ENCODE peak calls at places on chromosomes 3 and 15, in six cellular contexts. D, U, V, S, F and L are unnamed samples.

GRCh38 chr15:60552224-60552623 is 73.3 kb upstream of the ICE2 start:
- DNase-seq in D (no peak), U (no peak), V (no peak), S (no peak), F (no peak), L (no peak)

GRCh38 chr15:57708047-57708446 is 1.5 kb downstream of the POLR2M start:
- DNase-seq in D (no peak), U (peak), V (no peak), S (no peak), F (no peak), L (peak)

GRCh38 chr15:48695088-48695834 is 49.8 kb upstream of the FBN1 start:
- DNase-seq in D (no peak), U (peak), V (no peak), S (no peak), F (no peak), L (peak)

GRCh38 chr3:98952404-98952803 is 50.9 kb upstream of the DCBLD2 start:
- DNase-seq in D (no peak), U (no peak), V (no peak), S (no peak), F (no peak), L (no peak)

GRCh38 chr15:99279290-99279689 is 28.0 kb downstream of the LRRC28 start:
- DNase-seq in D (no peak), U (no peak), V (no peak), S (no peak), F (peak), L (no peak)

GRCh38 chr15:93330862-93331544 is 242.0 kb upstream of the RGMA start:
- DNase-seq in D (no peak), U (no peak), V (no peak), S (no peak), F (no peak), L (no peak)

GRCh38 chr15:92123848-92124631 is 269.6 kb upstream of the ST8SIA2 start:
- DNase-seq in D (peak), U (no peak), V (no peak), S (no peak), F (no peak), L (no peak)

GRCh38 chr3:192005989-192006388 is 545.0 kb downstream of the PYDC2 start:
- DNase-seq in D (no peak), U (no peak), V (no peak), S (no peak), F (no peak), L (no peak)

GRCh38 chr3:94336076-94336741 is 273.3 kb downstream of the NSUN3 start:
- DNase-seq in D (peak), U (peak), V (no peak), S (no peak), F (no peak), L (peak)

GRCh38 chr3:124295358-124295757 is 303.4 kb upstream of the ROPN1 start:
- DNase-seq in D (no peak), U (peak), V (no peak), S (no peak), F (no peak), L (no peak)

GRCh38 chr15:90988249-90988648 is 6.1 kb downstream of the PRC1 start:
- DNase-seq in D (no peak), U (no peak), V (no peak), S (no peak), F (no peak), L (no peak)

GRCh38 chr3:12350151-12350813 is 61.4 kb downstream of the PPARG start:
- DNase-seq in D (no peak), U (peak), V (no peak), S (no peak), F (peak), L (peak)

GRCh38 chr3:188061133-188061532 is 92.8 kb upstream of the LPP start:
- DNase-seq in D (no peak), U (peak), V (peak), S (peak), F (peak), L (peak)

GRCh38 chr3:16186081-16186480 is 11.6 kb downstream of the GALNT15 start:
- DNase-seq in D (no peak), U (no peak), V (no peak), S (no peak), F (no peak), L (peak)

GRCh38 chr3:125141596-125142417 is 70.7 kb downstream of the SLC12A8 start:
- DNase-seq in D (peak), U (no peak), V (no peak), S (peak), F (peak), L (peak)

GRCh38 chr15:50798684-50799083 is 33.2 kb upstream of the SPPL2A start:
- DNase-seq in D (no peak), U (no peak), V (no peak), S (peak), F (no peak), L (no peak)

GRCh38 chr3:64267774-64268604 is 42.7 kb upstream of the PRICKLE2 start:
- DNase-seq in D (peak), U (peak), V (no peak), S (peak), F (no peak), L (peak)

GRCh38 chr3:79976466-79976865 is 208.7 kb upstream of the ROBO1 start:
- DNase-seq in D (no peak), U (peak), V (no peak), S (no peak), F (no peak), L (peak)

GRCh38 chr15:85557385-85557784 is 177.0 kb downstream of the AKAP13 start:
- DNase-seq in D (no peak), U (no peak), V (no peak), S (no peak), F (no peak), L (no peak)

GRCh38 chr15:27086146-27086545 is 115.2 kb downstream of the GABRG3 start:
- DNase-seq in D (no peak), U (no peak), V (no peak), S (no peak), F (no peak), L (no peak)

GRCh38 chr15:33067456-33067855 is 127.1 kb downstream of the FMN1 start:
- DNase-seq in D (no peak), U (peak), V (peak), S (no peak), F (no peak), L (peak)

GRCh38 chr3:171526146-171526545 is 65.9 kb upstream of the TNIK start:
- DNase-seq in D (no peak), U (peak), V (no peak), S (no peak), F (no peak), L (peak)

GRCh38 chr3:151283907-151284461 is 5.6 kb upstream of the P2RY14 start:
- DNase-seq in D (no peak), U (peak), V (no peak), S (no peak), F (no peak), L (peak)

GRCh38 chr15:51077565-51078153 is 17.0 kb downstream of the TNFAIP8L3 start:
- DNase-seq in D (peak), U (no peak), V (no peak), S (peak), F (no peak), L (peak)

GRCh38 chr3:192042116-192042515 is 581.2 kb downstream of the PYDC2 start:
- DNase-seq in D (no peak), U (no peak), V (no peak), S (no peak), F (no peak), L (no peak)

GRCh38 chr15:25695875-25696760 is 167.0 kb downstream of the ATP10A start:
- DNase-seq in D (no peak), U (no peak), V (no peak), S (peak), F (no peak), L (no peak)

GRCh38 chr3:32181801-32182200 is 56.7 kb upstream of the CMTM8 start:
- DNase-seq in D (no peak), U (no peak), V (no peak), S (no peak), F (no peak), L (no peak)

GRCh38 chr3:127984241-127984975 is 67.8 kb upstream of the SEC61A1 start:
- DNase-seq in D (no peak), U (peak), V (no peak), S (no peak), F (no peak), L (no peak)

GRCh38 chr3:63333815-63334214 is 55.7 kb downstream of the SYNPR start:
- DNase-seq in D (no peak), U (no peak), V (no peak), S (no peak), F (no peak), L (peak)

GRCh38 chr3:100709840-100710235 is 544 bp downstream of the TFG start:
- DNase-seq in D (peak), U (peak), V (no peak), S (peak), F (peak), L (peak)

GRCh38 chr3:156413293-156413912 is 141.5 kb downstream of the SSR3 start:
- DNase-seq in D (no peak), U (no peak), V (no peak), S (no peak), F (no peak), L (no peak)

GRCh38 chr3:71309342-71309741 is 274.2 kb downstream of the FOXP1 start:
- DNase-seq in D (no peak), U (peak), V (no peak), S (no peak), F (no peak), L (no peak)

GRCh38 chr15:71914092-71914491 is 103.7 kb downstream of the NR2E3 start:
- DNase-seq in D (no peak), U (no peak), V (no peak), S (no peak), F (no peak), L (no peak)

DNA sequence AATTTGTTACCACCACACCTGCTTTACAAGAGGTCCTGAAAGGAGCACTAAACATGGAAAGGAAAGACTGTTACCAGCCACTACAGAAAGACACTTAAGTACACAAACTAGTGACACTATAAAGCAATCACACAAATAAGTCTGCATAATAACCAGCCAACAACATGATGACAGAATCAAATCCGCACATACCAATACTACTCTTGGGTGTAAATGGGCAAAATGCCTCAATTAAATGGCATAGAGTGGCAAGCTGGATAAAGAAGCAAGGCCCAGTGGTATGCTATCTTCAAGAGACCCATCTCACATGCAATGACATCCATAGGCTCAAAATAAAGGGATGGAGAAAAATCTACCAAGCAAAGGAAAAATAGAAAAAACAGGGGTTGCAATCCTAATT is 106.8 kb upstream of the PRR23C start:
- DNase-seq in D (no peak), U (no peak), V (no peak), S (no peak), F (no peak), L (no peak)
- TF ChIP-seq CTCF in D (no peak), U (no peak), V (no peak), S (no peak), F (no peak), L (no peak)

DNA sequence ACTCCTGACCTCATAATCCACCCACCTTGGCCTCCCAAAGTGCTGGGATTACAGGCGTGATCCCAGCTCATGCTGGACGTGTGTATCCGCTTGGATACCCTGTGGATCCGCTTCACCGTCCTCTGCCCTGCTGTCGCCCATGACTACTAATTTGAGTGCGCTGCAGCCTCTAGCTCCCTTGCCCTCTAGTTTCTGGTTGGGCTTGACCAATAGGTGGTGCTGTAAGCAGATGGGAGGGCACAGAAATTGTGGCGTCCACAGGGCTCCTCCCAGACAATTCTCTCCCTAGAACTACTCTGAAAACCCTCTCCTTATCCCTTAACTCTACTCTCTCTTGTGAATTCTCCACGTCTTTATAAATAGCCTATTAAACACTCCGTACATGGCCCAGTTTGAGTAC is 36.2 kb downstream of the ZPLD1 start:
- DNase-seq in D (peak), U (no peak), V (no peak), S (no peak), F (peak), L (no peak)
- TF ChIP-seq CTCF in D (peak), U (no peak), V (no peak), S (no peak), F (no peak), L (peak)

GRCh38 chr3:44915702-44916438 is 41.5 kb downstream of the TGM4 start:
- DNase-seq in D (peak), U (no peak), V (no peak), S (peak), F (no peak), L (peak)
- TF ChIP-seq CTCF in D (peak), U (no peak), V (no peak), S (no peak), F (no peak), L (peak)

DNA sequence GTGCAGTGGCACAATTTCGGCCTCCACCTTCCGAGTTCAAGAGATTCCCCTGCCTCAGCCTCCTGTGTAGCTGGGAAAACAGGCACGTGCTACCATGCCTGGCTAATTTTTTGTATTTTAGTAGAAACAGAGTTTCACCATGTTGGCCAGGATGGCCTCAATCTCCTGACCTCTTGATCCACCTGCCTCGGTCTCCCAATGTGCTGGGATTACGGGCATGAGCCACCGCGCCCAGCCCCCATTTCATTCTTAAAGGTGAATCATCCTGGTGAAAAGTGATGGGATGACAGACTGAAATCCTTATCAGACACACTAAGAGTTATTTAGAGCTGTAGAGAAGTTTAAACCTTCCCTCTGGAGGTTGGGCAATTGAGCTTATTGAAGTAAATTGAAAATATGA is 24.1 kb upstream of the SERPINI2 start:
- DNase-seq in D (no peak), U (no peak), V (no peak), S (no peak), F (no peak), L (no peak)
- TF ChIP-seq CTCF in D (no peak), U (no peak), V (no peak), S (no peak), F (no peak), L (no peak)

GRCh38 chr3:57179580-57180410 is 14.6 kb upstream of the IL17RD start:
- DNase-seq in D (no peak), U (no peak), V (no peak), S (no peak), F (no peak), L (peak)
- TF ChIP-seq CTCF in D (peak), U (peak), V (peak), S (no peak), F (peak), L (peak)

DNA sequence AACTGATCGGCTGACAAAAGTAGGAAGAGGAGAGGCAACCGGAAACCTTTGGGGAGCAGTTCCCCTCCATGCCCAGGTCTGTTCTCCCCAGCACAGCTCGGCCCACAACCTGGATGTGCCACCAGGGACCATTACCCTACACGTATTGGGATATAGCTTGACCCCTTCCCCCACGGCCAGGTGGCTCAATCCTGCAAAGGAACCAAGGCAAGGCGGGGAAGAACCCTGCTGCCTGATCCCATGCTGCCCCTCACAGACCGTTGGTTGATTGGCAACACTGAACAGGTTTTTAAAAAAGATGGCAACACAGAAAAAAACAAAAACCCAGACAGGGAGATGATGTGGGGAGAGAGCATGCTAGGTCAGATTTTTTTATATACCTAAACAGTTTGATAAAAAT is 19.6 kb upstream of the TCAIM start:
- DNase-seq in D (peak), U (no peak), V (no peak), S (no peak), F (peak), L (no peak)
- TF ChIP-seq CTCF in D (peak), U (no peak), V (no peak), S (no peak), F (no peak), L (no peak)

GRCh38 chr3:56254835-56255234 is 213.4 kb downstream of the ERC2 start:
- DNase-seq in D (no peak), U (no peak), V (no peak), S (no peak), F (no peak), L (peak)
- TF ChIP-seq CTCF in D (peak), U (peak), V (peak), S (no peak), F (peak), L (peak)

DNA sequence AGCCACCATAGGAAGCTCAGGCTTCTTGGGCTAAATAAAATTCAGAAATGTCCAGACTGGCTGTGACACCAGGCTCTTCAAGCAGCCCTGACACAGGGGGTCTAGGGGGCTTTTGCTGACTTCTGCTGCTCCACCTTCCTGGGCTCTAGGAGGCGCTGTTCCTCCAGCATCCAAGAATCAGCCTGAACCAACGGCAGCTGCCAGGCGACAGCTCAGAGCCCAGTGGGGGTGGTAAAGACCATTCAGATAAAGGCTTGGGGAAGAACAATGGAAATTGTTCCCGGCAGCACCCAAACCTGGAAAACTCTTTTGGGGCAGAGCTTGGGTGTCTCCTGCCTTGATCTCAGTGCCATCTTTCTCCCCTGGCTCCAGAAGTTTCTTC is 21.6 kb upstream of the PSTPIP1 start:
- DNase-seq in D (peak), U (no peak), V (no peak), S (peak), F (peak), L (peak)
- TF ChIP-seq CTCF in D (peak), U (peak), V (peak), S (peak), F (peak), L (peak)

GRCh38 chr3:44661189-44661588 is 12.7 kb downstream of the ZNF35 start:
- DNase-seq in D (no peak), U (no peak), V (no peak), S (no peak), F (no peak), L (no peak)
- TF ChIP-seq CTCF in D (peak), U (no peak), V (peak), S (no peak), F (no peak), L (peak)